ENCODE peak calls at places on chromosomes 3 and 15, in eight cellular contexts. W is Panc1, N is breast epithelium, H is mesendoderm, S is stomach, J is cardiac muscle cell, I is dorsolateral prefrontal cortex, T is neuronal stem cell. D is an unnamed sample.
A peak's percentile ranks its signal among the peaks of the same experiment; 100 is the strongest.

GRCh38 chr15:50241684-50242450 is 23.7 kb downstream of the HDC start:
- DNase-seq in W (no peak), N (no peak), H (no peak), S (no peak), J (no peak), I (no peak), T (no peak), D (no peak)

GRCh38 chr15:25372298-25372697 is 66.5 kb downstream of the UBE3A start:
- DNase-seq in W (no peak), N (no peak), H (no peak), S (no peak), J (peak; percentile 62), I (no peak), T (no peak), D (no peak)

GRCh38 chr3:186514296-186515002 is 29.7 kb downstream of the CRYGS start:
- DNase-seq in W (no peak), N (no peak), H (peak; percentile 53), S (no peak), J (no peak), I (no peak), T (no peak), D (no peak)

GRCh38 chr3:188179006-188179966 is 25.3 kb downstream of the LPP start:
- DNase-seq in W (no peak), N (no peak), H (peak; percentile 36), S (no peak), J (no peak), I (no peak), T (no peak), D (no peak)

GRCh38 chr15:70376031-70376928 is 278.6 kb upstream of the TLE3 start:
- DNase-seq in W (no peak), N (peak; percentile 16), H (peak; percentile 62), S (peak; percentile 14), J (peak; percentile 6), I (no peak), T (no peak), D (peak; percentile 78)

GRCh38 chr15:73924258-73924921 is 1.9 kb upstream of the LOXL1 start:
- DNase-seq in W (no peak), N (no peak), H (no peak), S (no peak), J (peak; percentile 89), I (no peak), T (no peak), D (no peak)

GRCh38 chr3:140529558-140529957 is 148.3 kb upstream of the TRIM42 start:
- DNase-seq in W (no peak), N (no peak), H (no peak), S (no peak), J (no peak), I (no peak), T (no peak), D (peak; percentile 42)

GRCh38 chr3:102102394-102102793 is 253.1 kb downstream of the NFKBIZ start:
- DNase-seq in W (no peak), N (no peak), H (no peak), S (no peak), J (no peak), I (no peak), T (no peak), D (no peak)

GRCh38 chr15:97893988-97894387 is 66.5 kb upstream of the ARRDC4 start:
- DNase-seq in W (no peak), N (no peak), H (no peak), S (no peak), J (no peak), I (no peak), T (no peak), D (no peak)

GRCh38 chr15:86555939-86556725 is 476.5 kb downstream of the AGBL1 start:
- DNase-seq in W (peak; percentile 41), N (no peak), H (peak; percentile 35), S (no peak), J (no peak), I (no peak), T (no peak), D (no peak)

GRCh38 chr3:129602730-129603560 is 3.5 kb downstream of the PLXND1 start:
- DNase-seq in W (no peak), N (peak; percentile 53), H (peak; percentile 88), S (no peak), J (peak; percentile 94), I (no peak), T (no peak), D (no peak)

GRCh38 chr3:14605070-14605469 is 46.5 kb upstream of the CCDC174 start:
- DNase-seq in W (no peak), N (no peak), H (no peak), S (peak; percentile 46), J (no peak), I (no peak), T (no peak), D (no peak)

GRCh38 chr3:14601692-14602005 is 49.9 kb upstream of the CCDC174 start:
- DNase-seq in W (no peak), N (no peak), H (peak; percentile 53), S (no peak), J (no peak), I (no peak), T (no peak), D (no peak)

GRCh38 chr3:14602006-14602803 is 49.4 kb upstream of the CCDC174 start:
- DNase-seq in W (no peak), N (no peak), H (peak; percentile 59), S (no peak), J (no peak), I (no peak), T (no peak), D (no peak)

GRCh38 chr3:14600856-14601610 is 50.5 kb upstream of the CCDC174 start:
- DNase-seq in W (no peak), N (no peak), H (no peak), S (no peak), J (no peak), I (no peak), T (no peak), D (no peak)

DNA sequence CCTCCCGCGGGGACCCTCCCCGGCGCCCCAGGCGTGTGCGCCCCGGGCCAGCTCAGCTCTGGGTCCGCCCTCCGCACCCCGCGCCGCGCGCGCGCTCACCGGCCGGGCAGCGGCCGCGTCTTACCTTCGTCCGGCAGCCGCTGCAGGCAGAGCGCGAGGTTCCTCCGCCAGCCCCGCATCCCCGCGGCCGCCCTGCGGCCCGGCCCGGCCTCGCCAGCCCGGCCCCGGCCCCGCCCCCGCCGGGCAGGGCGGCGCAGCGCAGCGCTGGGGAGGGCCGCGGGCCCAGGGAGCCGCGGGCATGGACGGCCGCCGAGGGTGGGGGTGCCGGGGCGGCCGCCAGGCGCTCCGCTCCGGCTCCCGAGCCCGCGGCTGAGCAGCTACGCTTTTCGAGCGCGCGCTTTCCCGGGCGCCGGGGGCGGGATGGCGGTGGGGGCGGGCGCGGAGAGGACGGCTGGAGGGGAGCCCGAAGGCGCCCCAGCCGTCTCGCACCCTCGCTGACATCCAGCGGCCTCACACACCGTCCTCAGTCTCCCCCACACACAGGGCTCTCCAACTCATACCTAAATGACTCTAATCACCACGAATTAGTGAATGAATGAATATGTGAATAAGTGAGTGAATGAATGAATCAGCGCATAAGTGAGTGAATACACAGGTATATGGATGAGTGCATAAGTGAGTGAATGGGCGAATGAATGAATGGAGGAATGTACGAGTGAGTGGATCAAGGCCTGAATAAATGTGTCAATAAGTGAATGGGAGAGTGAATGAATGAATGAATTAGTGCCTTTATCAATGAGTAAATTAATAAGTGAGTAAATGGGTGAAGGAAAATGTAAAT is 48.5 kb upstream of the CCDC174 start:
- DNase-seq in W (no peak), N (no peak), H (no peak), S (peak; percentile 41), J (peak; percentile 17), I (no peak), T (no peak), D (no peak)
- H3K4me3 ChIP-seq in W (peak overlapping the region; percentile 44), N (peak overlapping the region; percentile 38), H (no peak overlapping the region), S (peak overlapping the region; percentile 40), J (peak overlapping the region; percentile 39), I (peak overlapping the region; percentile 42), T (peak overlapping the region; percentile 22), D (peak overlapping the region; percentile 46)

DNA sequence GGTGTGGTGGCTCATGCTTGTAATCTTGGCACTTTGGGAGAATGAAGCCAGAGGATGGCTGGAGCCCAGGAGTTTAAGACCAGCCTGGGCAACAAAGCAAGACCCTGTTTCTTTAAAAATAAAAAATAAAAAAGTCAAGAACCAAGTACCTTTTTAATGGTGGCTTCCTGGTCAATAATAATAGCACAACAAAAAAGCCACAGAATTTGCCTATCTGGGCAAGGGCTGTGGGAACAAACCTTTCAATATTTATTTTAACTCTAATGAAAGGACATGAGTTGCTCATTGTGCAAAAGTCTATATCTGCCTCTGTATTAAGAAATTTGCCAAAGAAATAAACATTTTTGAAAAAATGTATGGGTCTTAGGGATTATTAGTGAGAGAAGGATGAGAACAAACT is 2.1 kb downstream of the ZNF609 start:
- DNase-seq in W (no peak), N (no peak), H (no peak), S (no peak), J (no peak), I (no peak), T (no peak), D (no peak)
- H3K27ac ChIP-seq in W (peak overlapping the region; percentile 9), N (peak overlapping the region; percentile 97), H (no peak overlapping the region), S (no peak overlapping the region), J (peak overlapping the region; percentile 91), I (no peak overlapping the region), T (no peak overlapping the region), D (peak overlapping the region; percentile 96)

DNA sequence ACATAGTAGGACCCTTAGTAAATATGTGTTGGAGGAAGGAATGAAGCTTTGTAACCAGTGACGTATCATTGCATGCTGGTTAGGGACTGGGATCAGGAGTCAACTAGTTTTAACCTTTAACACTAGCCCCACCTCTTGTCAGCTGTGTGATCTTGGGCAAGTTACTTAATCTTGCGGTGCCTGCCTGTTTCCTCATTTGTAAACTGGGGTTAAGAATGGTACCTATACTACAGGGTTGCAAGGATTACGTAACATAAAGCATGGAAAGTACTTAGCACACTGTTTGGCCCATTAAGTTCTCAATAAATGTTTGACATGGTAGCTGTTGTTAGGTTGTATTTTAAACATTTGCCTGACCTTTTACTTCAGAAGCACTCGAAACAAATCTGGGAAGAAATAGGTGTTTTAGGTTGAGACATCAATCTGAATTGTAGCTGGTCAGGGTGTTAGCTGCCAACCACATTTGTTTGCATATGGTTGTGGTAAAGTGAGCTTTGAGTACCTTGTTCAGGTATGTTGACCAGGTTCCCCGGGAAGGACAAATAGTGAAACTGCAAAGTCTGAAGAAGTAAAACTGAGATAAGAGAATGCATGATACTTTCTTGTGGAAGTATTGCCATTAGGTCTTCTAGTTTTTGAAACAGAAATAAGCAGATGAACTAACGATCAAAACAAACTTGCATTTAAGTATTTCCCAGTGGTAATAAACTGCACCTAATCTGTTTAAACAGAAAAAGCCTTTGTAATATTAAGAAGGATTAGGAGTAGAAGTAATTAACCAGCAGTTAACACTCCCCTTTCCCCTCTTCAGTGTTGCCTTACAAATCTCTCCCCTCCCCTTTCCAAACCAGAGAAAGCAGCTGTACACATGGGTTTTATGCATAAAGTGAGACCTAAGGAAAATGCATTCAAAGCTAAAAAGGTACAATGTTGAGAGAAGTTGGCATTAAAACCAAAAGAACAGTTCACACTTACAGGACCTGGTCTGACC is 25.8 kb upstream of the SCAANT1 start:
- DNase-seq in W (no peak), N (no peak), H (no peak), S (peak; percentile 36), J (no peak), I (no peak), T (no peak), D (no peak)
- H3K4me3 ChIP-seq in W (no peak overlapping the region), N (no peak overlapping the region), H (no peak overlapping the region), S (no peak overlapping the region), J (no peak overlapping the region), I (no peak overlapping the region), T (no peak overlapping the region), D (no peak overlapping the region)

DNA sequence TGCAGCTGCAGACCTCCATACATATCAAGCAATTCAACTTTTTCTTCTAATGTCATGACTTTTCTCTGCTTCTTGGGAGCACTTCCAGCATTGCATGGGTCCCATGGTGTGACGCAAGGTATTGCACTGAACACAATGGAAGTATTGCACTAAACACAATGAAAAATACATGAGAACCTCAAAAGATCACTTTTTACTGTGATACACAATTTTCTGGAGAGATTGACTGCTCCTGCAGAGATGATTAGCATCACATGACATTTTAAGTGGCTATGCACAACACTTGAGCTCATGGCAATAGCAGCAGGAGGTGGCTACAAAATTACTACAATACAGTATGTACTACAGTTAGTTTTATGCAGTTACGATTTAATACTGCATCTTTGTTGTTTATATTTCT is 113.5 kb upstream of the BHLHE40 start:
- DNase-seq in W (no peak), N (no peak), H (no peak), S (no peak), J (no peak), I (no peak), T (no peak), D (no peak)
- H3K27ac ChIP-seq in W (peak overlapping the region; percentile 96), N (no peak overlapping the region), H (no peak overlapping the region), S (no peak overlapping the region), J (no peak overlapping the region), I (no peak overlapping the region), T (no peak overlapping the region), D (no peak overlapping the region)

D was measured in esophagus muscularis mucosa.